ENCODE peak calls at places on chromosomes 5 and 9, in ten cellular contexts. F, D, T, E, Q, H, N, Y, X and R are unnamed samples.

GRCh38 chr5:73519531-73520283 is 21.5 kb downstream of the BTF3 start:
- DNase-seq in Y (peak), F (peak), D (peak), N (peak), T (peak), H (peak), X (peak), Q (peak), E (peak), R (peak)

GRCh38 chr5:120683580-120683979 is 219.5 kb downstream of the PRR16 start:
- DNase-seq in T (no peak), H (no peak), Q (no peak), X (no peak), D (no peak), Y (no peak), E (no peak), N (no peak), F (no peak), R (no peak)

GRCh38 chr5:149938791-149939358 is 5.7 kb downstream of the PDE6A start:
- DNase-seq in Y (no peak), T (peak), D (no peak), X (no peak), H (peak), Q (peak), N (no peak), E (peak), F (peak), R (peak)

GRCh38 chr9:86585422-86586143 is 231.4 kb upstream of the TUT7 start:
- DNase-seq in N (no peak), Q (peak), Y (no peak), H (no peak), X (no peak), F (peak), D (no peak), T (no peak), E (no peak), R (no peak)

GRCh38 chr9:31520301-31521085 is 864.0 kb upstream of the ACO1 start:
- DNase-seq in N (no peak), Y (no peak), T (no peak), D (no peak), F (no peak), E (no peak), X (no peak), H (no peak), Q (no peak), R (no peak)

GRCh38 chr9:93567271-93567959 is 9.0 kb upstream of the PHF2 start:
- DNase-seq in F (no peak), N (no peak), D (no peak), H (no peak), Q (no peak), Y (no peak), E (no peak), X (no peak), T (no peak), R (peak)

GRCh38 chr9:87206064-87206661 is 258.9 kb upstream of the GAS1 start:
- DNase-seq in X (no peak), Q (no peak), T (no peak), H (peak), D (no peak), Y (no peak), F (no peak), N (no peak), E (no peak), R (no peak)

GRCh38 chr5:66180282-66180955 is 36.3 kb downstream of the SREK1 start:
- DNase-seq in H (no peak), E (no peak), Y (no peak), X (no peak), D (no peak), F (peak), Q (peak), N (no peak), T (no peak), R (no peak)

GRCh38 chr5:178067705-178068104 is 45.6 kb upstream of the N4BP3 start:
- DNase-seq in T (no peak), X (no peak), H (no peak), D (no peak), Q (no peak), Y (no peak), E (no peak), F (no peak), N (no peak), R (no peak)

GRCh38 chr9:132160802-132161742 is 786 bp upstream of the NTNG2 start:
- DNase-seq in Q (peak), H (peak), T (peak), E (no peak), N (no peak), F (peak), D (no peak), Y (peak), X (peak), R (peak)

GRCh38 chr9:108537756-108538155 is 318.0 kb downstream of the ACTL7B start:
- DNase-seq in N (no peak), E (no peak), T (no peak), F (no peak), D (no peak), Y (no peak), X (no peak), Q (no peak), H (no peak), R (no peak)

GRCh38 chr5:57348376-57348775 is 134.2 kb downstream of the ACTBL2 start:
- DNase-seq in H (no peak), D (no peak), Q (peak), E (peak), T (no peak), N (no peak), Y (no peak), F (peak), X (no peak), R (no peak)

GRCh38 chr5:171888051-171888481 is 102.4 kb downstream of the SMIM23 start:
- DNase-seq in X (no peak), Q (peak), T (no peak), Y (no peak), F (peak), H (no peak), N (no peak), D (no peak), E (peak), R (no peak)

GRCh38 chr9:86838883-86839497 is 108.3 kb downstream of the GAS1 start:
- DNase-seq in D (no peak), T (peak), H (no peak), N (no peak), E (peak), F (no peak), Y (no peak), Q (no peak), X (no peak), R (no peak)

GRCh38 chr9:88660611-88661010 is 125.6 kb downstream of the NXNL2 start:
- DNase-seq in N (no peak), Y (no peak), F (peak), Q (peak), H (peak), E (no peak), T (no peak), X (no peak), D (no peak), R (peak)

GRCh38 chr9:78210841-78211301 is 25.0 kb upstream of the CEP78 start:
- DNase-seq in F (no peak), Y (peak), Q (no peak), E (no peak), H (no peak), D (no peak), N (no peak), X (peak), T (no peak), R (no peak)

GRCh38 chr5:62001640-62002039 is 304.4 kb upstream of the KIF2A start:
- DNase-seq in X (no peak), Y (no peak), Q (no peak), N (no peak), T (no peak), H (peak), F (no peak), D (no peak), E (no peak), R (no peak)

GRCh38 chr5:43981556-43981955 is 378.6 kb downstream of the NNT start:
- DNase-seq in E (no peak), H (no peak), F (no peak), X (no peak), Q (no peak), Y (no peak), D (no peak), N (no peak), T (no peak), R (no peak)

GRCh38 chr9:87275039-87275725 is 222.5 kb upstream of the DAPK1 start:
- DNase-seq in D (no peak), Q (no peak), X (no peak), E (no peak), F (no peak), N (no peak), T (no peak), H (no peak), Y (no peak), R (no peak)

GRCh38 chr5:134113908-134114875 is at the start of gene TCF7:
- DNase-seq in Q (peak), Y (peak), N (peak), F (peak), E (peak), D (peak), H (peak), X (peak), T (peak), R (peak)

GRCh38 chr5:133778636-133779035 is 166.3 kb upstream of the FSTL4 start:
- DNase-seq in T (no peak), Y (no peak), H (no peak), Q (no peak), N (no peak), E (no peak), D (no peak), F (no peak), X (no peak), R (no peak)

GRCh38 chr5:73042993-73043392 is 77.4 kb upstream of the TMEM171 start:
- DNase-seq in Y (no peak), T (no peak), Q (no peak), D (no peak), H (no peak), F (no peak), X (no peak), E (no peak), N (no peak), R (no peak)

GRCh38 chr9:76403352-76403751 is 9.1 kb upstream of the RFK start:
- DNase-seq in T (no peak), Y (no peak), Q (peak), D (no peak), F (peak), E (no peak), X (peak), H (peak), N (no peak), R (peak)

GRCh38 chr9:136138566-136138965 is 19.9 kb upstream of the TMEM250 start:
- DNase-seq in E (no peak), D (no peak), F (peak), X (no peak), N (no peak), Q (peak), T (no peak), H (peak), Y (peak), R (peak)

GRCh38 chr5:40333459-40334241 is 346.1 kb upstream of the PTGER4 start:
- DNase-seq in F (peak), Y (no peak), N (no peak), D (no peak), Q (peak), E (no peak), H (peak), T (no peak), X (no peak), R (no peak)

GRCh38 chr5:77218263-77218662 is 7.8 kb downstream of the PDE8B start:
- DNase-seq in T (no peak), Y (no peak), D (no peak), H (peak), Q (no peak), X (no peak), F (no peak), E (no peak), N (no peak), R (no peak)

GRCh38 chr9:68704804-68705635 is at the start of gene PIP5K1B:
- DNase-seq in Y (no peak), N (peak), D (peak), T (peak), H (peak), X (no peak), F (peak), E (peak), Q (peak), R (peak)

GRCh38 chr9:14096182-14096922 is 217.6 kb downstream of the NFIB start:
- DNase-seq in D (no peak), N (peak), E (peak), F (peak), Q (peak), Y (no peak), X (no peak), H (peak), T (no peak), R (no peak)

GRCh38 chr5:7225826-7226225 is 170.1 kb upstream of the ADCY2 start:
- DNase-seq in H (no peak), D (no peak), T (no peak), E (no peak), Y (no peak), Q (no peak), F (no peak), N (no peak), X (no peak), R (no peak)

GRCh38 chr9:124511891-124512805 is 4.9 kb upstream of the NR5A1 start:
- DNase-seq in F (no peak), N (no peak), D (peak), Y (no peak), X (no peak), Q (peak), E (no peak), T (no peak), H (no peak), R (no peak)

GRCh38 chr9:110050925-110051355 is 157.0 kb downstream of the C9orf152 start:
- DNase-seq in E (peak), D (no peak), X (peak), Y (no peak), N (no peak), T (no peak), F (peak), Q (peak), H (peak), R (peak)

GRCh38 chr5:78008356-78008967 is 232.3 kb upstream of the TBCA start:
- DNase-seq in Y (no peak), D (no peak), E (no peak), X (peak), F (peak), T (no peak), H (peak), Q (peak), N (no peak), R (peak)

GRCh38 chr9:93475856-93476255 is 22.5 kb upstream of the FAM120AOS start:
- DNase-seq in X (no peak), H (no peak), N (no peak), T (no peak), Q (no peak), D (no peak), F (no peak), E (no peak), Y (no peak), R (no peak)

GRCh38 chr9:107504585-107505455 is 15.3 kb upstream of the KLF4 start:
- DNase-seq in Q (peak), H (peak), F (peak), E (peak), D (no peak), Y (no peak), N (peak), T (no peak), X (no peak), R (peak)

GRCh38 chr5:119402555-119402954 is 46.7 kb downstream of the TNFAIP8 start:
- DNase-seq in E (no peak), Q (no peak), H (no peak), N (no peak), F (no peak), D (no peak), T (no peak), X (no peak), Y (no peak), R (no peak)

GRCh38 chr5:20370061-20370460 is 382.1 kb upstream of the CDH18 start:
- DNase-seq in Y (no peak), X (no peak), N (no peak), T (no peak), F (no peak), Q (no peak), D (no peak), H (no peak), E (no peak), R (no peak)

GRCh38 chr5:62182802-62183201 is 123.2 kb upstream of the KIF2A start:
- DNase-seq in X (no peak), T (no peak), H (no peak), D (no peak), Y (no peak), N (no peak), F (no peak), Q (no peak), E (no peak), R (no peak)

GRCh38 chr9:132663120-132663519 is 6.7 kb downstream of the DDX31 start:
- DNase-seq in X (no peak), E (no peak), H (no peak), D (no peak), T (no peak), Q (no peak), N (no peak), Y (no peak), F (no peak), R (no peak)

GRCh38 chr9:34454571-34455065 is 3.8 kb downstream of the FAM219A start:
- DNase-seq in Y (no peak), H (peak), X (no peak), T (peak), D (no peak), E (peak), N (no peak), Q (peak), F (peak), R (peak)

GRCh38 chr9:34457266-34458012 is 931 bp downstream of the FAM219A start:
- DNase-seq in Y (no peak), D (peak), N (peak), E (peak), Q (peak), X (no peak), F (peak), H (peak), T (peak), R (peak)

GRCh38 chr9:34458967-34459355 is 356 bp downstream of the DNAI1 start:
- DNase-seq in X (no peak), H (no peak), N (peak), F (no peak), E (no peak), D (no peak), Q (no peak), T (no peak), Y (no peak), R (no peak)

GRCh38 chr9:34458013-34458966 is at the start of the genes DNAI1 and FAM219A:
- DNase-seq in N (peak), Y (peak), H (peak), D (peak), T (peak), E (peak), Q (peak), X (peak), F (peak), R (peak)

DNA sequence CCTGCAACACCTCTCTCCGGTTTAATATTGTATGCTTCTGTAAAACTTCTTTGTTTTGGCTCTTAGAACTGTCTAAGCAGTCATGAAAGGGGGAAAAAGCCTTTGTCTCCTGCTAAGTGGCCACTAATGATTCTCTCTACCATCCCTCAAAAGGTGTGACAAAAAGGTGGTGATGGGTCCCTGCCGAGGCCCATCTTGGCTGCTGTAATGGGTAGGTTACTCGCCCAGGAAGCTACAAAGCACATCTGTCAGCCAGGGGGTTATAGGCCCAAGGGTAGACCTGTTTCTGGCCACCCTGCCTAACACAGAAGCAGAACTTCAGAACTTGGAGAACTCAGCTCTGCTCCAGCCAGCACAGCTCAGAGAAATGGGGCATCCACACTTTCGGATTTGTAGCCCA is 1.6 kb downstream of the FAM219A start:
- DNase-seq in F (no peak), N (no peak), H (no peak), Q (no peak), E (no peak), X (no peak), Y (no peak), D (no peak), T (no peak), R (no peak)
- H3K4me3 ChIP-seq in F (peak), N (peak), H (peak), Q (no peak), E (peak), X (no peak), Y (no peak), D (peak), T (peak), R (no peak)

GRCh38 chr5:95842955-95843544 is 20.5 kb upstream of the GLRX start:
- DNase-seq in H (no peak), T (peak), F (peak), Y (peak), D (no peak), Q (peak), N (peak), X (peak), E (peak), R (peak)

GRCh38 chr5:95840969-95841368 is 18.4 kb upstream of the GLRX start:
- DNase-seq in X (no peak), Y (no peak), Q (no peak), D (no peak), H (no peak), F (no peak), T (no peak), N (no peak), E (no peak), R (no peak)

GRCh38 chr5:95845401-95845800 is 22.9 kb upstream of the GLRX start:
- DNase-seq in H (no peak), T (no peak), F (no peak), D (no peak), E (no peak), Q (no peak), X (no peak), N (no peak), Y (no peak), R (no peak)

GRCh38 chr5:95841914-95842812 is 19.6 kb upstream of the GLRX start:
- DNase-seq in T (peak), H (peak), F (peak), D (no peak), Y (no peak), Q (peak), X (no peak), N (no peak), E (peak), R (no peak)

DNA sequence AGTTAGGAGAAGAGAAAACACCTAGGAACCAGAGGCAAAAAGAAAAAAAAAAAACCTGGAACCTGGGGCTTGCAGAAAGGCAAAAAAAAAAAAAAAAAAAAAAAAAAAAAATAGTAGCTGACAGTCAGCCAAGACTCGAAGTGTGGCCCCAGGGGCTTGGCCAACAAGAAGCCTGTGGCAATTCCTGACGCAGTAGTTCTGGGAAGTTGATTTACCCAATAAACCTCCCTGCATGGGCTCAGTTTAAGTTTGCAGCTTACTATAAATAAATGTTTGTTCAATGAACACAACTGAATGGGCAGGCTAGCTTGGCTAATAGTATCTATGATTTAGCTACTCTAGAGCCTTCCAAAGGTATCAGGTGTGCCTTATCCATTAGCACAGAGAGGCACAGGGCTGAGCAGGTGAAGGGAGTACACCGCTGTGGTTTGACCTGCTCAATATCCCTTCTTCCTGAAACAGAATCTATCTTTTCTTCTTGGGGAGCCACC is 21.3 kb upstream of the GLRX start:
- DNase-seq in T (peak), Y (no peak), E (peak), H (no peak), F (peak), N (no peak), D (no peak), X (no peak), Q (peak), R (no peak)
- H3K4me3 ChIP-seq in T (peak), Y (no peak), E (no peak), H (no peak), F (no peak), N (no peak), D (no peak), X (no peak), Q (no peak), R (no peak)

GRCh38 chr5:139296198-139296597 is 2.7 kb downstream of the MATR3 start:
- DNase-seq in T (no peak), H (no peak), X (no peak), Q (no peak), F (no peak), Y (no peak), E (no peak), N (no peak), D (no peak), R (no peak)
- H3K4me3 ChIP-seq in T (peak), H (no peak), X (no peak), Q (peak), F (peak), Y (no peak), E (no peak), N (peak), D (no peak), R (peak)

DNA sequence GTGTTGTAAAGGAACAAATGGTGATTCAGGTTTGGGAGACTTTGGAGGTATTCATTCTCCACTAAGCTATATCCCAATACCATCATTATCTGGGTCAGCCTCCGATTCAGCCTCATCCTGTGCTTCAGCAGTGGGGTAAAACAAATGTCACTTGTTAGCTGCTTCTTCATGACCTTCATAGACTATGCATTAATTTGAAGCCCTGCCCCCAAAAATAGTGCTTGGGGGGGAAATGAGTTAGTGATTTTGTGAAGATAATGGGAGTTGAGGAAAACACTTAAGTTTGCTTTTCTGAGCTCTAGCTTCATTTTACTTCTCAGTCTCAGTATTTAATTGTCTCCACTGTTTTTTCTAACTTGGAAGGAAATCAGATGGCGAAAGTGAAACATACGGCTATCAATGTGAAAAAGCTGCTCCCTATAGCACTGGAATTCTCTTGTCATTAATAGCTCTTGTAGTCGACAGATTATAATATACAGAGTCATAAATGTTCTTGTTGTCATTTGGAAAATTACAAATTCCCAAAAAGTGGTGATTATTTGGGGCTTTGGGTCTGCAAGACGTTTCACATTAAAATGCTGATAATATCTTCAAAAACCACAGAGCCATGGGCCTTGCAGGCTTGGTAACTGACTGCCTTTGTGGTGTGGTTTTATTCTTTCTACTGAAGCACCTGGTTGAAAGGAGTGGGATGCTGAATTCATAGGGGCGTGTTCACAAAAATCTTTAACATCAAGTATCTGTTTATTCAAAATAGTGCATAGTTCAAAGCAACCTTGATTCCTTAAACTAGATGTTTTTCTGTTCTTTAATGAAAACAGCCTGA is 40.0 kb downstream of the PIK3R1 start:
- DNase-seq in N (no peak), D (no peak), X (peak), T (no peak), Q (no peak), Y (no peak), E (no peak), F (no peak), H (no peak), R (no peak)
- H3K4me3 ChIP-seq in N (no peak), D (no peak), X (peak), T (no peak), Q (no peak), Y (peak), E (no peak), F (no peak), H (no peak), R (no peak)